ENCODE peak calls at places on chromosomes 4 and X, in seven cellular contexts. One of them, this sample, is unnamed.

GRCh38 chrX:119755981-119756533 is 2.3 kb upstream of the SOWAHD start:
- DNase-seq in fibroblast of the aortic adventitia: no peak
- DNase-seq in NCI-H1694: no peak
- DNase-seq in sciatic nerve: no peak
- DNase-seq in Caki2: no peak
- DNase-seq in AG04450: peak; percentile 29
- DNase-seq in stimulated activated CD8-positive, alpha-beta memory T cell treated with anti-CD3 and anti-CD28 coated beads, Interleukin-4, amount 100 ng/mL, for 1 hour: no peak
- DNase-seq in this sample: no peak

GRCh38 chr4:122118243-122118642 is 33.9 kb upstream of the BLTP1 start:
- DNase-seq in Caki2: no peak
- DNase-seq in fibroblast of the aortic adventitia: no peak
- DNase-seq in NCI-H1694: no peak
- DNase-seq in AG04450: no peak
- DNase-seq in sciatic nerve: no peak
- DNase-seq in stimulated activated CD8-positive, alpha-beta memory T cell treated with anti-CD3 and anti-CD28 coated beads, Interleukin-4, amount 100 ng/mL, for 1 hour: no peak
- DNase-seq in this sample: no peak

GRCh38 chrX:124028177-124028576 is 66.7 kb downstream of the STAG2 start:
- DNase-seq in Caki2: no peak
- DNase-seq in sciatic nerve: no peak
- DNase-seq in NCI-H1694: no peak
- DNase-seq in fibroblast of the aortic adventitia: peak; percentile 37
- DNase-seq in AG04450: peak; percentile 2
- DNase-seq in stimulated activated CD8-positive, alpha-beta memory T cell treated with anti-CD3 and anti-CD28 coated beads, Interleukin-4, amount 100 ng/mL, for 1 hour: no peak
- DNase-seq in this sample: no peak

GRCh38 chrX:38214551-38214950 is 6.1 kb downstream of the SRPX start:
- DNase-seq in fibroblast of the aortic adventitia: peak; percentile 35
- DNase-seq in AG04450: no peak
- DNase-seq in sciatic nerve: no peak
- DNase-seq in stimulated activated CD8-positive, alpha-beta memory T cell treated with anti-CD3 and anti-CD28 coated beads, Interleukin-4, amount 100 ng/mL, for 1 hour: no peak
- DNase-seq in NCI-H1694: no peak
- DNase-seq in Caki2: no peak
- DNase-seq in this sample: no peak

GRCh38 chrX:18676470-18676869 is 4.6 kb upstream of the RS1 start:
- DNase-seq in AG04450: no peak
- DNase-seq in stimulated activated CD8-positive, alpha-beta memory T cell treated with anti-CD3 and anti-CD28 coated beads, Interleukin-4, amount 100 ng/mL, for 1 hour: no peak
- DNase-seq in sciatic nerve: no peak
- DNase-seq in Caki2: no peak
- DNase-seq in NCI-H1694: no peak
- DNase-seq in fibroblast of the aortic adventitia: no peak
- DNase-seq in this sample: no peak

GRCh38 chrX:25084446-25084845 is 68.7 kb upstream of the ARX start:
- DNase-seq in NCI-H1694: peak; percentile 8
- DNase-seq in stimulated activated CD8-positive, alpha-beta memory T cell treated with anti-CD3 and anti-CD28 coated beads, Interleukin-4, amount 100 ng/mL, for 1 hour: no peak
- DNase-seq in AG04450: no peak
- DNase-seq in sciatic nerve: no peak
- DNase-seq in fibroblast of the aortic adventitia: no peak
- DNase-seq in Caki2: no peak
- DNase-seq in this sample: no peak

GRCh38 chr4:165378398-165378762 is 428 bp upstream of the CPE start:
- DNase-seq in stimulated activated CD8-positive, alpha-beta memory T cell treated with anti-CD3 and anti-CD28 coated beads, Interleukin-4, amount 100 ng/mL, for 1 hour: no peak
- DNase-seq in NCI-H1694: no peak
- DNase-seq in sciatic nerve: no peak
- DNase-seq in AG04450: no peak
- DNase-seq in Caki2: no peak
- DNase-seq in fibroblast of the aortic adventitia: no peak
- DNase-seq in this sample: no peak

GRCh38 chr4:83922419-83922818 is 386.5 kb downstream of the GPAT3 start:
- DNase-seq in stimulated activated CD8-positive, alpha-beta memory T cell treated with anti-CD3 and anti-CD28 coated beads, Interleukin-4, amount 100 ng/mL, for 1 hour: no peak
- DNase-seq in AG04450: no peak
- DNase-seq in sciatic nerve: no peak
- DNase-seq in Caki2: no peak
- DNase-seq in fibroblast of the aortic adventitia: no peak
- DNase-seq in NCI-H1694: no peak
- DNase-seq in this sample: no peak

GRCh38 chr4:47031713-47032404 is 492 bp downstream of the GABRB1 start:
- DNase-seq in stimulated activated CD8-positive, alpha-beta memory T cell treated with anti-CD3 and anti-CD28 coated beads, Interleukin-4, amount 100 ng/mL, for 1 hour: no peak
- DNase-seq in sciatic nerve: no peak
- DNase-seq in AG04450: no peak
- DNase-seq in NCI-H1694: no peak
- DNase-seq in fibroblast of the aortic adventitia: no peak
- DNase-seq in Caki2: peak; percentile 47
- DNase-seq in this sample: no peak

GRCh38 chr4:56658410-56659003 is 22.6 kb downstream of the HOPX start:
- DNase-seq in fibroblast of the aortic adventitia: peak; percentile 66
- DNase-seq in Caki2: no peak
- DNase-seq in stimulated activated CD8-positive, alpha-beta memory T cell treated with anti-CD3 and anti-CD28 coated beads, Interleukin-4, amount 100 ng/mL, for 1 hour: no peak
- DNase-seq in AG04450: no peak
- DNase-seq in sciatic nerve: no peak
- DNase-seq in NCI-H1694: no peak
- DNase-seq in this sample: peak; percentile 39

GRCh38 chrX:17687648-17688047 is 49.6 kb upstream of the SCML1 start:
- DNase-seq in NCI-H1694: no peak
- DNase-seq in sciatic nerve: no peak
- DNase-seq in fibroblast of the aortic adventitia: no peak
- DNase-seq in Caki2: no peak
- DNase-seq in AG04450: no peak
- DNase-seq in stimulated activated CD8-positive, alpha-beta memory T cell treated with anti-CD3 and anti-CD28 coated beads, Interleukin-4, amount 100 ng/mL, for 1 hour: no peak
- DNase-seq in this sample: no peak

GRCh38 chr4:183163135-183163534 is 64.1 kb downstream of the WWC2 start:
- DNase-seq in AG04450: no peak
- DNase-seq in Caki2: no peak
- DNase-seq in sciatic nerve: no peak
- DNase-seq in stimulated activated CD8-positive, alpha-beta memory T cell treated with anti-CD3 and anti-CD28 coated beads, Interleukin-4, amount 100 ng/mL, for 1 hour: no peak
- DNase-seq in NCI-H1694: no peak
- DNase-seq in fibroblast of the aortic adventitia: peak; percentile 25
- DNase-seq in this sample: no peak

GRCh38 chrX:7389576-7389975 is 241.6 kb upstream of the PUDP start:
- DNase-seq in sciatic nerve: no peak
- DNase-seq in AG04450: no peak
- DNase-seq in NCI-H1694: no peak
- DNase-seq in fibroblast of the aortic adventitia: no peak
- DNase-seq in stimulated activated CD8-positive, alpha-beta memory T cell treated with anti-CD3 and anti-CD28 coated beads, Interleukin-4, amount 100 ng/mL, for 1 hour: no peak
- DNase-seq in Caki2: no peak
- DNase-seq in this sample: no peak

GRCh38 chr4:141912831-141913230 is 276.4 kb downstream of the IL15 start:
- DNase-seq in Caki2: no peak
- DNase-seq in stimulated activated CD8-positive, alpha-beta memory T cell treated with anti-CD3 and anti-CD28 coated beads, Interleukin-4, amount 100 ng/mL, for 1 hour: no peak
- DNase-seq in fibroblast of the aortic adventitia: peak; percentile 31
- DNase-seq in sciatic nerve: no peak
- DNase-seq in NCI-H1694: no peak
- DNase-seq in AG04450: no peak
- DNase-seq in this sample: no peak

GRCh38 chr4:119068529-119068962 is 67.1 kb upstream of the MYOZ2 start:
- DNase-seq in AG04450: no peak
- DNase-seq in fibroblast of the aortic adventitia: no peak
- DNase-seq in Caki2: no peak
- DNase-seq in stimulated activated CD8-positive, alpha-beta memory T cell treated with anti-CD3 and anti-CD28 coated beads, Interleukin-4, amount 100 ng/mL, for 1 hour: no peak
- DNase-seq in NCI-H1694: no peak
- DNase-seq in sciatic nerve: no peak
- DNase-seq in this sample: peak; percentile 14